ENCODE peak calls at places on chromosomes 12 and 14, in six cellular contexts. Q, G, T, U, K and L are unnamed samples. For H3K4me1, the result is how much of the 10 kb centered on the place peaks cover.

GRCh38 chr12:93127582-93128331 is 198.7 kb upstream of the EEA1 start:
- DNase-seq in Q (peak), G (peak), T (no peak), U (no peak), K (peak), L (no peak)

GRCh38 chr12:124094733-124095132 is 121.7 kb downstream of the ZNF664 start:
- DNase-seq in Q (no peak), G (no peak), T (no peak), U (no peak), K (no peak), L (no peak)

GRCh38 chr14:54790092-54790491 is 112.5 kb downstream of the GCH1 start:
- DNase-seq in Q (no peak), G (no peak), T (no peak), U (no peak), K (no peak), L (no peak)

GRCh38 chr12:28936711-28937110 is 212.4 kb upstream of the FAR2 start:
- DNase-seq in Q (no peak), G (no peak), T (no peak), U (no peak), K (no peak), L (no peak)

GRCh38 chr12:64180951-64181350 is 41.1 kb downstream of the KICS2 start:
- DNase-seq in Q (no peak), G (peak), T (no peak), U (no peak), K (no peak), L (no peak)

GRCh38 chr12:104219908-104220404 is 4.4 kb downstream of the TXNRD1 start:
- DNase-seq in Q (no peak), G (no peak), T (peak), U (no peak), K (no peak), L (peak)

GRCh38 chr12:25384954-25385216 is 134.2 kb upstream of the KRAS start:
- DNase-seq in Q (no peak), G (no peak), T (no peak), U (no peak), K (no peak), L (no peak)

GRCh38 chr12:94620611-94621010 is 29.7 kb downstream of the TMCC3 start:
- DNase-seq in Q (no peak), G (no peak), T (no peak), U (no peak), K (no peak), L (no peak)

GRCh38 chr12:91023326-91024004 is 18.7 kb upstream of the EPYC start:
- DNase-seq in Q (no peak), G (no peak), T (no peak), U (no peak), K (no peak), L (no peak)

GRCh38 chr14:59481407-59482119 is 2.6 kb downstream of the L3HYPDH start:
- DNase-seq in Q (no peak), G (no peak), T (no peak), U (no peak), K (no peak), L (no peak)

GRCh38 chr12:65602579-65603295 is 221.5 kb upstream of the HMGA2 start:
- DNase-seq in Q (peak), G (peak), T (no peak), U (peak), K (peak), L (peak)

GRCh38 chr12:15772405-15773018 is 16.7 kb downstream of the EPS8 start:
- DNase-seq in Q (no peak), G (no peak), T (no peak), U (no peak), K (peak), L (no peak)

GRCh38 chr12:107684029-107684790 is 1.4 kb upstream of the PWP1 start:
- DNase-seq in Q (no peak), G (no peak), T (no peak), U (no peak), K (no peak), L (no peak)

GRCh38 chr12:75662501-75663159 is 151.2 kb upstream of the KRR1 start:
- DNase-seq in Q (no peak), G (no peak), T (no peak), U (no peak), K (no peak), L (no peak)

GRCh38 chr12:75641031-75641780 is 129.8 kb upstream of the KRR1 start:
- DNase-seq in Q (no peak), G (no peak), T (peak), U (no peak), K (no peak), L (no peak)

GRCh38 chr12:92505373-92506340 is 197.1 kb upstream of the PLEKHG7 start:
- DNase-seq in Q (peak), G (peak), T (peak), U (no peak), K (no peak), L (no peak)

GRCh38 chr12:110159671-110160245 is 35.6 kb downstream of the IFT81 start:
- DNase-seq in Q (no peak), G (no peak), T (no peak), U (no peak), K (no peak), L (no peak)

GRCh38 chr12:130868412-130868811 is 3.5 kb upstream of the RAN start:
- DNase-seq in Q (no peak), G (no peak), T (peak), U (no peak), K (no peak), L (no peak)

GRCh38 chr12:25455696-25456095 is 97.4 kb downstream of the LMNTD1 start:
- DNase-seq in Q (no peak), G (no peak), T (no peak), U (no peak), K (no peak), L (no peak)

GRCh38 chr12:27936196-27936595 is 36.3 kb downstream of the PTHLH start:
- DNase-seq in Q (no peak), G (no peak), T (no peak), U (no peak), K (no peak), L (no peak)

GRCh38 chr12:98594050-98594853 is 766 bp downstream of the SLC25A3 start:
- DNase-seq in Q (no peak), G (peak), T (peak), U (no peak), K (peak), L (peak)

GRCh38 chr12:49342914-49343731 is 3.6 kb upstream of the DNAJC22 start:
- DNase-seq in Q (no peak), G (no peak), T (peak), U (no peak), K (peak), L (no peak)

GRCh38 chr14:105470163-105470811 is 4.3 kb upstream of the CRIP2 start:
- DNase-seq in Q (no peak), G (no peak), T (no peak), U (no peak), K (peak), L (no peak)

DNA sequence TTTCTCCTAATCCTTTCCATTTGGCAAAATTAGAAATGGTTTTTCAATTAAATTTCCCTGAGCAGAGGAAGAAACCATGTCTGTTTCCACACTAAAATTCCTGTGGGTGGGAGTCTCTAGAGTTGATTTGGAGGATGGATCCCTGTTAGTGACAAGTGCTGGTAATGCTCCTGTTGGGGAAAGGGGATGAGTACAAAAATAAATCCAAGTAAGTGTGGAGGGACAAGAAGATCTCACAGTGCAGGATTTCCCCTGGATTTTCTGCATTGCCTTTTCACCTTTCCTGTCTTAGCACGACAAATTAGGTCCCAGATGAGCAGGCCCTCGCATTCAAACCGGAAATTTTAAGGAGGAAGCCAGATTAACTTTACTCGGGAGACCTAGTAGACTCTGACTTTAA is 107.5 kb downstream of the DAD1 start:
- DNase-seq in Q (no peak), G (no peak), T (no peak), U (no peak), K (no peak), L (no peak)
- H3K4me1 ChIP-seq in Q (under half), G (under half), T (under half), U (under half), K (under half), L (half or more)

DNA sequence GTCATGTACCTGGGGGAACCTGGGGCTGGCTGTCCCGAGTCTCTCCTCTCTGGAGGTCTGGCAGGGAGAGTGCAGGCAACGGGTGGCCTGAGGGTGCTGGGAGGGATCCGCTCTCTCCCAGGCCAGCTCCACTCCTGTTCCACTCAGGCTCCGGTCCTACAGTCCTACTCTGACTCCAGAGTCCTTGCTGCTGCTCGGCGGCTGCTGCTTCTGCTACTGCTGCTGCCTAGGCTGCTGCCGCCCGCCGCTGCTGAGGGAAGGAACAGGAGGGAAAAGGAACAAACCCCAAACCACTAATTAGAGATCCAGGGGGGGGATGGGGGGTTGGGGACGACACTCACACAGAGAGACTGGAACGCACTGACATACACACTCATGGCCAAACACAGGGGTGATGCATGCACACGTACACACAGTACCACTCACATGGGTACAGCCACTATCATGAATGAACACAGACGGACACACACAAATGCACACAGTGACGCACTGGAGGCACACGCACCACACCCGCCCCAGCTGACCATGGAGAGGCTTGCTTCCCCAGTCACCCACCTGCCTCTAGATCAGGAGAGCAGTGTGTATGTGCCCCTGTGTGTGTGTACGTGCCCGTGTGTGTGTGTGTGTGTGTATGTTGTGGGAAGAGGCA is at the start of gene SP7:
- DNase-seq in Q (no peak), G (no peak), T (no peak), U (no peak), K (peak), L (no peak)
- H3K4me3 ChIP-seq in Q (no peak), G (no peak), T (no peak), U (no peak), K (peak), L (no peak)

DNA sequence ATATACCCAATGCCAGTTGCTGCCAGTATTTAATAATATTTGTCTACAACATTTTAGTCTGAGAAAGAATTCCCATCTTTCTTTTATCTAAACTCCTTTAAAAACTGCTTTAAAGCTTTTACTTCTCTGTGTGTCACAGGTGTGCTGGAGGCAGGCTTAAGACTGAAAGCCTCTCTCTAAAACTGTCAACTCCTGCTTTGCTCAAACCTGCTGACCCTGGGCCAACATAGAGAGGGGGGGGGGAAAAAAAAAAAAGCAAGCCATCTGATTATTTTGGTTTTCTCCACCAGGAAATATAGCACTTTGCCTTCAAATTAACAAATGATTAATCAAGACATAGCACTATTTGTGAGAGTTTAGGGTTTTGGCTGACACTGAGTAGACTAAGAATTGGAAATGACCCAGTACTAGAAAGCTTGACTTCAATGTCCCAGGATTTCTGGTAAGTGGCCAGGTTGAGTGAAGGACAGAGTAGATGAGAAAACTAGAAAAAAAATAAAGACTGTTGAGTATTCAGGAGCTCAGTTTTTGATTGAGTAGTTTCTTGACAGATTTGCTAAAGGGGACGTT is 357.0 kb upstream of the FLRT2 start:
- DNase-seq in Q (no peak), G (no peak), T (no peak), U (no peak), K (no peak), L (no peak)
- H3K4me1 ChIP-seq in Q (under half), G (under half), T (under half), U (under half), K (under half), L (under half)

GRCh38 chr14:50741571-50741970 is 73.5 kb upstream of the SAV1 start:
- DNase-seq in Q (no peak), G (no peak), T (no peak), U (no peak), K (no peak), L (no peak)
- H3K4me3 ChIP-seq in Q (no peak), G (no peak), T (no peak), U (no peak), K (no peak), L (no peak)

GRCh38 chr14:100592972-100593371 is 5.8 kb upstream of the BEGAIN start:
- DNase-seq in Q (no peak), G (no peak), T (no peak), U (no peak), K (no peak), L (no peak)
- H3K4me1 ChIP-seq in Q (under half), G (under half), T (under half), U (under half), K (under half), L (under half)